ENCODE peak calls at places on chromosomes 1 and 21, in four cellular contexts. One of them, this sample, is unnamed.

GRCh38 chr1:90922996-90923395 is 98.8 kb downstream of the ZNF644 start:
- DNase-seq in suprapubic skin: no peak
- DNase-seq in heart right ventricle: no peak
- DNase-seq in AG09309: no peak
- DNase-seq in this sample: no peak

GRCh38 chr1:219771039-219771438 is 157.3 kb downstream of the SLC30A10 start:
- DNase-seq in AG09309: peak
- DNase-seq in suprapubic skin: no peak
- DNase-seq in heart right ventricle: no peak
- DNase-seq in this sample: no peak

GRCh38 chr1:94858276-94858675 is 38.1 kb downstream of the SLC44A3 start:
- DNase-seq in heart right ventricle: no peak
- DNase-seq in suprapubic skin: no peak
- DNase-seq in AG09309: no peak
- DNase-seq in this sample: no peak

GRCh38 chr1:116763116-116763786 is 9.0 kb downstream of the CD2 start:
- DNase-seq in AG09309: no peak
- DNase-seq in heart right ventricle: no peak
- DNase-seq in suprapubic skin: no peak
- DNase-seq in this sample: no peak

GRCh38 chr1:24195874-24196273 is 8.8 kb upstream of the IFNLR1 start:
- DNase-seq in AG09309: no peak
- DNase-seq in suprapubic skin: peak
- DNase-seq in heart right ventricle: no peak
- DNase-seq in this sample: no peak

GRCh38 chr1:70685300-70686286 is 274.5 kb downstream of the CTH start:
- DNase-seq in suprapubic skin: peak
- DNase-seq in heart right ventricle: no peak
- DNase-seq in AG09309: peak
- DNase-seq in this sample: no peak

GRCh38 chr1:30527511-30528140 is 195.8 kb downstream of the MATN1 start:
- DNase-seq in suprapubic skin: peak
- DNase-seq in AG09309: no peak
- DNase-seq in heart right ventricle: peak
- DNase-seq in this sample: peak

GRCh38 chr1:205986848-205987247 is 16.3 kb downstream of the RAB7B start:
- DNase-seq in suprapubic skin: no peak
- DNase-seq in AG09309: no peak
- DNase-seq in heart right ventricle: no peak
- DNase-seq in this sample: no peak

GRCh38 chr1:235160395-235160964 is 570 bp downstream of the RBM34 start:
- DNase-seq in heart right ventricle: no peak
- DNase-seq in suprapubic skin: no peak
- DNase-seq in AG09309: peak
- DNase-seq in this sample: no peak

GRCh38 chr1:97920275-97920831 is 481 bp downstream of the DPYD start:
- DNase-seq in heart right ventricle: no peak
- DNase-seq in AG09309: no peak
- DNase-seq in suprapubic skin: no peak
- DNase-seq in this sample: no peak

DNA sequence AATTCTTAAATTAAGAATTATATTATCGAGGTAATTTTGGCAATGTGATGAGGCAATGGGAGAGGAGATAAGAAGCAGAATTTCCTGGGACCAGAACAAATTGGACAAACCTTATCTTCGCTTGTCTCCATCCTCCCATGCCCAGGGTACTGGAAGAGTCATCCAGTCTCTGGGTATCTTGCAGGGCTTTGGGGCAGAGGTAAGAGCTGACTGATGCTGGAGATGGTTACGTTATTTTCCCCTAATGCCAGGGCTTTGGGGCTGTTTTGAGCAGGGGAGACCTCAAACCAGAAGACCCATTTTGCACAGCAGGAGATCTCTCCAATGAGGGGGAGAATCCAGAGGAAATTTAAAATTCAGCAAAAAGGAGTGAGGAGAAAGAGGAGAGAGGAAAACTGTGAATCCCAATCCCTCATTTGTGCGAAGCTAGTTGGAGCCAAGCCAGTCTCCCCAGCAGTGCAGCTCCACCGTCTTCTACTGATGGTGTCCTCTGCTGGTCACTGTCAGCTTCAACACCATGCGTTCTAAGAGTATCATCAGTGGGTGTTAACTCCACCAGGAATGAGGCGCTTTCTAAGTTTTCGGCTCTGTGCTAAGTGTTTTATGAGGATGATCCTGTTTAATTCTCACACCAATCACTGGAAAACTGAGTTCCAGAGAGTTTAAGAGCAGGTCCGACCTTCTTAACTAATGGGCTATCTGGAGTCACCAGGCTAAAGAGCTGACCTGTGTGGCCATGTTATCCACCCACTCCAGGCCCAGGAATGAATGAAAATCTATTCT is 86.8 kb upstream of the CD34 start:
- DNase-seq in AG09309: no peak
- DNase-seq in suprapubic skin: peak
- DNase-seq in heart right ventricle: peak
- DNase-seq in this sample: peak
- TF ChIP-seq CTCF in AG09309: peak
- TF ChIP-seq CTCF in suprapubic skin: peak
- TF ChIP-seq CTCF in heart right ventricle: peak
- TF ChIP-seq CTCF in this sample: peak

GRCh38 chr1:45490623-45491463 is at the start of gene TESK2:
- DNase-seq in suprapubic skin: peak
- DNase-seq in AG09309: peak
- DNase-seq in heart right ventricle: peak
- DNase-seq in this sample: peak
- TF ChIP-seq CTCF in suprapubic skin: no peak
- TF ChIP-seq CTCF in AG09309: no peak
- TF ChIP-seq CTCF in heart right ventricle: no peak
- TF ChIP-seq CTCF in this sample: no peak

GRCh38 chr1:50959913-50960844 is at the start of gene FAF1:
- DNase-seq in AG09309: peak
- DNase-seq in suprapubic skin: peak
- DNase-seq in heart right ventricle: peak
- DNase-seq in this sample: peak
- TF ChIP-seq CTCF in AG09309: no peak
- TF ChIP-seq CTCF in suprapubic skin: peak
- TF ChIP-seq CTCF in heart right ventricle: no peak
- TF ChIP-seq CTCF in this sample: peak

GRCh38 chr1:3504151-3504822 is 49.8 kb downstream of the ARHGEF16 start:
- DNase-seq in suprapubic skin: peak
- DNase-seq in heart right ventricle: no peak
- DNase-seq in AG09309: peak
- DNase-seq in this sample: no peak
- TF ChIP-seq CTCF in suprapubic skin: no peak
- TF ChIP-seq CTCF in heart right ventricle: no peak
- TF ChIP-seq CTCF in AG09309: peak
- TF ChIP-seq CTCF in this sample: no peak

GRCh38 chr21:45338326-45339017 is 50.8 kb upstream of the POFUT2 start:
- DNase-seq in suprapubic skin: no peak
- DNase-seq in AG09309: no peak
- DNase-seq in heart right ventricle: peak
- DNase-seq in this sample: no peak

GRCh38 chr21:45336535-45336810 is 48.8 kb upstream of the POFUT2 start:
- DNase-seq in suprapubic skin: peak
- DNase-seq in AG09309: no peak
- DNase-seq in heart right ventricle: no peak
- DNase-seq in this sample: no peak

GRCh38 chr21:45335761-45336534 is 48.3 kb upstream of the POFUT2 start:
- DNase-seq in suprapubic skin: peak
- DNase-seq in AG09309: no peak
- DNase-seq in heart right ventricle: peak
- DNase-seq in this sample: no peak

GRCh38 chr21:45335151-45335760 is 47.6 kb upstream of the POFUT2 start:
- DNase-seq in suprapubic skin: no peak
- DNase-seq in AG09309: no peak
- DNase-seq in heart right ventricle: peak
- DNase-seq in this sample: no peak

DNA sequence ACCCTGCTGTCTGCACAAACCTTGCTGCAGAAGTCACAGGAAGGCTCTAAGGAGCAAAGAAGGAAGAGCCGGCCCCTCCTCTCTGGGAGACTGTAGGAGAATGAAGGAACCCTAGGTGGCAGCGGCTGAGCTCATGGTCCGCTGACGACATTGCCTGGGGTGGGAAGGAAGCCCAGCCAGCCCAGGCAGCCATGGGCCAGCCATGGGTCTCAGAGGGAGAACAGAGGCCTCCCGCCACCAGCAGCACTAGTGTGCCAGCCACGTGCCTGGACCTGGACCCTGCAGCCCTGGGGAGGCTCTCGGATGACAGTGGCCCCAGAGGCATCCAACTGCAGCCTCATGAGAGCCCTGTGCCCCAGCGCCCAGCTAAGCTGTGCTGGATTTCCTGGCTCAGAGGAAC is 49.2 kb upstream of the POFUT2 start:
- DNase-seq in suprapubic skin: peak
- DNase-seq in AG09309: no peak
- DNase-seq in heart right ventricle: peak
- DNase-seq in this sample: no peak
- TF ChIP-seq CTCF in suprapubic skin: no peak
- TF ChIP-seq CTCF in AG09309: no peak
- TF ChIP-seq CTCF in heart right ventricle: no peak
- TF ChIP-seq CTCF in this sample: no peak

GRCh38 chr1:8431028-8431427 is 113.1 kb downstream of the SLC45A1 start:
- DNase-seq in heart right ventricle: no peak
- DNase-seq in AG09309: no peak
- DNase-seq in suprapubic skin: no peak
- DNase-seq in this sample: no peak
- TF ChIP-seq CTCF in heart right ventricle: no peak
- TF ChIP-seq CTCF in AG09309: no peak
- TF ChIP-seq CTCF in suprapubic skin: no peak
- TF ChIP-seq CTCF in this sample: no peak

GRCh38 chr21:39182484-39183271 is 573 bp downstream of the PSMG1 start:
- DNase-seq in heart right ventricle: no peak
- DNase-seq in AG09309: no peak
- DNase-seq in suprapubic skin: peak
- DNase-seq in this sample: no peak

GRCh38 chr21:39181205-39181818 is 1.9 kb downstream of the PSMG1 start:
- DNase-seq in suprapubic skin: no peak
- DNase-seq in heart right ventricle: no peak
- DNase-seq in AG09309: no peak
- DNase-seq in this sample: no peak

GRCh38 chr21:39182016-39182415 is 1.2 kb downstream of the PSMG1 start:
- DNase-seq in AG09309: no peak
- DNase-seq in suprapubic skin: no peak
- DNase-seq in heart right ventricle: no peak
- DNase-seq in this sample: no peak

GRCh38 chr21:39183272-39184049 is at the start of gene PSMG1:
- DNase-seq in heart right ventricle: peak
- DNase-seq in suprapubic skin: peak
- DNase-seq in AG09309: peak
- DNase-seq in this sample: peak

GRCh38 chr21:39180429-39181019 is 2.7 kb downstream of the PSMG1 start:
- DNase-seq in AG09309: no peak
- DNase-seq in suprapubic skin: no peak
- DNase-seq in heart right ventricle: no peak
- DNase-seq in this sample: no peak
- TF ChIP-seq CTCF in AG09309: peak
- TF ChIP-seq CTCF in suprapubic skin: peak
- TF ChIP-seq CTCF in heart right ventricle: no peak
- TF ChIP-seq CTCF in this sample: peak

DNA sequence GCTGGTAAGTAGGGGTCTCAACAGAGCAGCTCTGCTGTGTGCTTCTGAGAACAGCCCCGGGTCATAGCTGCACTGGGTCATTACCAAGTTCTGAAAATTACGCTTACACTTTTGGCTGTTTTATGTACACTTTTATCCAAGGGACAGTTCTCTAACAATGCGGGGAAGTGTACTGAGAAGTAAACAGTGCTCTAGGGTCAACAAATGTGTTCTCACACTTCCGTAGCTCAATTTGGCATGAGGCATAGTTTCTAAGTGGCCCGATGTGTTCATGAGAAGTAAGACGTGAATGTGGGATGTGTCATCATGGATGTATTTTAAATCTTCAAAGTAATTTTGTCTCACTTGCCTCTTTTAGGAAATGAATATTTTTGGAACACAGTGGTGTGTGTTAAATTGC is 10.9 kb upstream of the VAMP3 start:
- DNase-seq in AG09309: no peak
- DNase-seq in heart right ventricle: no peak
- DNase-seq in suprapubic skin: no peak
- DNase-seq in this sample: no peak
- TF ChIP-seq CTCF in AG09309: no peak
- TF ChIP-seq CTCF in heart right ventricle: no peak
- TF ChIP-seq CTCF in suprapubic skin: no peak
- TF ChIP-seq CTCF in this sample: no peak

GRCh38 chr1:31939484-31940329 is 1.5 kb upstream of the PTP4A2 start:
- DNase-seq in heart right ventricle: no peak
- DNase-seq in suprapubic skin: no peak
- DNase-seq in AG09309: peak
- DNase-seq in this sample: no peak
- TF ChIP-seq CTCF in heart right ventricle: no peak
- TF ChIP-seq CTCF in suprapubic skin: peak
- TF ChIP-seq CTCF in AG09309: peak
- TF ChIP-seq CTCF in this sample: peak

DNA sequence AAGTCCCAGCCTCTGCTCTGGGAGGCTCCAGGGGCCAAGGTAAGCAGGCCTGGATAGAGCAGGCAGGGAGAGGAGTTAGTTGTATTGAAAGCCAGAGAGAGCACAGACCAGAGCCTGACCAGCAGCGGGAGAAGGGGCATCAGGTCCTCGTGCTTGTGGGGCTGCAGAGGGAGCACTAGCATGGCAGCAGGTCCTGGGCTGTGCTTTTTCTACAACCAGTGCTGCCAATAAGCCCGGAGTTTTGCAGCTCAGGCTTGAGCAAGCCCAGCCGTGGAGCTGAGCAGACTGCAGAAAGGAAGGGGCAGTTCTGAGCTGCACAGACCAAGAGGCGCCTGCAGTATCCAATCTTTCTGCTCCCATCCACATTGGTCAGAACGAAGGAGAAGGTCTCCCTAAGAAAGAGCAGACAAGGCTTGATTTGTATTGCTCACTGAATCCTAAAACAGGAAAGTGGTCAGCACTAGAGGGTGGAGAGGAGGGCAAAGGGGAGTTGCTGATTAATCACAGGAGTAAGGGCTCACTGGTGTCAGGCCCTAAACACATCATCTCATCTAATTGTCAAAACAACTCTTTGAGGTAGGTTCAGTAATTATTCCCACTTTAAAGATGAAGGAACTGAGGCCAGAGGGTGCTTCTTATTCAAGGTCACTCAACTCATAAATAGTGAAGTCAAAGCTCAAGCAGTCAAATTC is 2.7 kb downstream of the DENND2D start:
- DNase-seq in AG09309: no peak
- DNase-seq in heart right ventricle: no peak
- DNase-seq in suprapubic skin: no peak
- DNase-seq in this sample: no peak
- TF ChIP-seq CTCF in AG09309: peak
- TF ChIP-seq CTCF in heart right ventricle: peak
- TF ChIP-seq CTCF in suprapubic skin: no peak
- TF ChIP-seq CTCF in this sample: peak

This sample was measured in type B pancreatic cell.